ENCODE peak calls at places on chromosomes 6 and 20, in eight cellular contexts. F is HS-5, Y is NCI-H1694 treated with DMSO at 0.1 percent for 48 hours, X is H54, G is astrocyte of the spinal cord, L is SHP77, N is GM04503, R is amniotic epithelial cell. V is an unnamed sample.

GRCh38 chr20:40949346-40949745 is 79.3 kb upstream of the TOP1 start:
- DNase-seq in F (no peak), Y (no peak), X (no peak), G (no peak), L (no peak), N (no peak), R (peak; percentile 16), V (no peak)

GRCh38 chr6:159913375-159913774 is 22.6 kb downstream of the MAS1 start:
- DNase-seq in F (no peak), Y (no peak), X (no peak), G (no peak), L (no peak), N (no peak), R (no peak), V (no peak)

GRCh38 chr6:35955521-35955920 is 34.6 kb upstream of the SRPK1 start:
- DNase-seq in F (no peak), Y (no peak), X (no peak), G (no peak), L (no peak), N (no peak), R (no peak), V (no peak)

GRCh38 chr6:11650711-11651110 is 113.2 kb downstream of the TMEM170B start:
- DNase-seq in F (no peak), Y (no peak), X (no peak), G (no peak), L (no peak), N (no peak), R (no peak), V (no peak)

GRCh38 chr20:35093245-35093884 is 758 bp upstream of the TRPC4AP start:
- DNase-seq in F (peak; percentile 57), Y (no peak), X (peak; percentile 33), G (peak; percentile 82), L (no peak), N (peak; percentile 46), R (peak; percentile 84), V (peak; percentile 64)

GRCh38 chr6:161140554-161140875 is 133.3 kb downstream of the AGPAT4 start:
- DNase-seq in F (no peak), Y (no peak), X (no peak), G (no peak), L (no peak), N (no peak), R (no peak), V (no peak)

GRCh38 chr6:33208089-33208967 is at the start of gene RING1:
- DNase-seq in F (no peak), Y (peak; percentile 26), X (peak; percentile 90), G (peak; percentile 77), L (peak; percentile 65), N (peak; percentile 27), R (peak; percentile 69), V (peak; percentile 64)

GRCh38 chr6:42279966-42280629 is 62.4 kb upstream of the MRPS10 start:
- DNase-seq in F (no peak), Y (no peak), X (no peak), G (peak; percentile 19), L (no peak), N (no peak), R (no peak), V (no peak)

GRCh38 chr6:167778497-167779122 is 48.1 kb upstream of the AFDN start:
- DNase-seq in F (no peak), Y (no peak), X (no peak), G (no peak), L (no peak), N (no peak), R (no peak), V (no peak)

GRCh38 chr6:41638002-41638800 is at the start of gene MDFI:
- DNase-seq in F (no peak), Y (no peak), X (no peak), G (peak; percentile 56), L (no peak), N (no peak), R (peak; percentile 7), V (no peak)

GRCh38 chr6:40963019-40963418 is 76.0 kb downstream of the UNC5CL start:
- DNase-seq in F (no peak), Y (no peak), X (no peak), G (no peak), L (no peak), N (no peak), R (no peak), V (no peak)

GRCh38 chr6:31094389-31094881 is 17.9 kb downstream of the C6orf15 start:
- DNase-seq in F (no peak), Y (no peak), X (no peak), G (no peak), L (no peak), N (no peak), R (no peak), V (peak; percentile 56)

GRCh38 chr20:61661583-61661982 is 404.1 kb downstream of the TAF4 start:
- DNase-seq in F (no peak), Y (no peak), X (no peak), G (no peak), L (no peak), N (no peak), R (no peak), V (no peak)

V was measured in H4.